ENCODE peak calls at places on chromosome 1, in nine cellular contexts. One of them, this sample, is unnamed.

GRCh38 chr1:63087966-63088365 is 234.4 kb upstream of the FOXD3 start:
- DNase-seq in ascending aorta: no peak
- DNase-seq in cardiac muscle cell: no peak
- DNase-seq in brain microvascular endothelial cell: peak; percentile 37
- DNase-seq in GM12864: no peak
- DNase-seq in endothelial cell: peak; percentile 63
- DNase-seq in psoas muscle: no peak
- DNase-seq in AG09319: no peak
- DNase-seq in D721Med: no peak
- DNase-seq in this sample: peak; percentile 71

GRCh38 chr1:236618507-236618906 is 14.2 kb upstream of the HEATR1 start:
- DNase-seq in ascending aorta: no peak
- DNase-seq in cardiac muscle cell: no peak
- DNase-seq in brain microvascular endothelial cell: no peak
- DNase-seq in GM12864: no peak
- DNase-seq in endothelial cell: no peak
- DNase-seq in psoas muscle: no peak
- DNase-seq in AG09319: no peak
- DNase-seq in D721Med: no peak
- DNase-seq in this sample: no peak

GRCh38 chr1:80218112-80218511 is 1211.6 kb upstream of the ADGRL4 start:
- DNase-seq in ascending aorta: no peak
- DNase-seq in cardiac muscle cell: peak; percentile 72
- DNase-seq in brain microvascular endothelial cell: peak; percentile 39
- DNase-seq in GM12864: peak; percentile 5
- DNase-seq in endothelial cell: peak; percentile 19
- DNase-seq in psoas muscle: no peak
- DNase-seq in AG09319: no peak
- DNase-seq in D721Med: no peak
- DNase-seq in this sample: no peak

GRCh38 chr1:155085504-155086181 is 7.0 kb downstream of the EFNA3 start:
- DNase-seq in ascending aorta: peak; percentile 88
- DNase-seq in cardiac muscle cell: peak; percentile 41
- DNase-seq in brain microvascular endothelial cell: peak; percentile 22
- DNase-seq in GM12864: no peak
- DNase-seq in endothelial cell: no peak
- DNase-seq in psoas muscle: peak; percentile 78
- DNase-seq in AG09319: no peak
- DNase-seq in D721Med: no peak
- DNase-seq in this sample: no peak

GRCh38 chr1:79044974-79045650 is 38.6 kb upstream of the ADGRL4 start:
- DNase-seq in ascending aorta: no peak
- DNase-seq in cardiac muscle cell: peak; percentile 77
- DNase-seq in brain microvascular endothelial cell: no peak
- DNase-seq in GM12864: no peak
- DNase-seq in endothelial cell: peak; percentile 8
- DNase-seq in psoas muscle: peak; percentile 41
- DNase-seq in AG09319: no peak
- DNase-seq in D721Med: no peak
- DNase-seq in this sample: no peak

GRCh38 chr1:233019921-233020320 is 69.5 kb downstream of the NTPCR start:
- DNase-seq in ascending aorta: no peak
- DNase-seq in cardiac muscle cell: no peak
- DNase-seq in brain microvascular endothelial cell: no peak
- DNase-seq in GM12864: no peak
- DNase-seq in endothelial cell: no peak
- DNase-seq in psoas muscle: no peak
- DNase-seq in AG09319: peak; percentile 39
- DNase-seq in D721Med: no peak
- DNase-seq in this sample: no peak

GRCh38 chr1:209657140-209657879 is 5.1 kb upstream of the LAMB3 start:
- DNase-seq in ascending aorta: no peak
- DNase-seq in cardiac muscle cell: no peak
- DNase-seq in brain microvascular endothelial cell: no peak
- DNase-seq in GM12864: no peak
- DNase-seq in endothelial cell: no peak
- DNase-seq in psoas muscle: no peak
- DNase-seq in AG09319: no peak
- DNase-seq in D721Med: no peak
- DNase-seq in this sample: no peak

GRCh38 chr1:30822966-30823581 is 65.5 kb upstream of the LAPTM5 start:
- DNase-seq in ascending aorta: no peak
- DNase-seq in cardiac muscle cell: peak; percentile 72
- DNase-seq in brain microvascular endothelial cell: no peak
- DNase-seq in GM12864: no peak
- DNase-seq in endothelial cell: no peak
- DNase-seq in psoas muscle: no peak
- DNase-seq in AG09319: no peak
- DNase-seq in D721Med: no peak
- DNase-seq in this sample: no peak

GRCh38 chr1:206438554-206438953 is 31.7 kb upstream of the IKBKE start:
- DNase-seq in ascending aorta: no peak
- DNase-seq in cardiac muscle cell: no peak
- DNase-seq in brain microvascular endothelial cell: no peak
- DNase-seq in GM12864: no peak
- DNase-seq in endothelial cell: no peak
- DNase-seq in psoas muscle: no peak
- DNase-seq in AG09319: no peak
- DNase-seq in D721Med: no peak
- DNase-seq in this sample: no peak

GRCh38 chr1:86388777-86389176 is 7.3 kb downstream of the ODF2L start:
- DNase-seq in ascending aorta: no peak
- DNase-seq in cardiac muscle cell: peak; percentile 24
- DNase-seq in brain microvascular endothelial cell: no peak
- DNase-seq in GM12864: no peak
- DNase-seq in endothelial cell: no peak
- DNase-seq in psoas muscle: no peak
- DNase-seq in AG09319: no peak
- DNase-seq in D721Med: no peak
- DNase-seq in this sample: no peak

GRCh38 chr1:150974580-150975478 is at the start of gene CERS2:
- DNase-seq in ascending aorta: peak; percentile 90
- DNase-seq in cardiac muscle cell: peak; percentile 87
- DNase-seq in brain microvascular endothelial cell: peak; percentile 62
- DNase-seq in GM12864: no peak
- DNase-seq in endothelial cell: peak; percentile 86
- DNase-seq in psoas muscle: peak; percentile 92
- DNase-seq in AG09319: peak; percentile 50
- DNase-seq in D721Med: peak; percentile 97
- DNase-seq in this sample: peak; percentile 68

GRCh38 chr1:153626929-153627796 is at the start of gene S100A13:
- DNase-seq in ascending aorta: peak; percentile 84
- DNase-seq in cardiac muscle cell: peak; percentile 97
- DNase-seq in brain microvascular endothelial cell: peak; percentile 94
- DNase-seq in GM12864: no peak
- DNase-seq in endothelial cell: peak; percentile 88
- DNase-seq in psoas muscle: peak; percentile 92
- DNase-seq in AG09319: peak; percentile 86
- DNase-seq in D721Med: no peak
- DNase-seq in this sample: peak; percentile 87

GRCh38 chr1:154759196-154759595 is 110.9 kb downstream of the KCNN3 start:
- DNase-seq in ascending aorta: peak; percentile 55
- DNase-seq in cardiac muscle cell: no peak
- DNase-seq in brain microvascular endothelial cell: no peak
- DNase-seq in GM12864: no peak
- DNase-seq in endothelial cell: no peak
- DNase-seq in psoas muscle: no peak
- DNase-seq in AG09319: no peak
- DNase-seq in D721Med: no peak
- DNase-seq in this sample: no peak

GRCh38 chr1:100921110-100921706 is 25.3 kb downstream of the SLC30A7 start:
- DNase-seq in ascending aorta: no peak
- DNase-seq in cardiac muscle cell: peak; percentile 70
- DNase-seq in brain microvascular endothelial cell: peak; percentile 23
- DNase-seq in GM12864: peak; percentile 29
- DNase-seq in endothelial cell: no peak
- DNase-seq in psoas muscle: no peak
- DNase-seq in AG09319: peak; percentile 30
- DNase-seq in D721Med: no peak
- DNase-seq in this sample: no peak

GRCh38 chr1:44637590-44638411 is 36.5 kb downstream of the TMEM53 start:
- DNase-seq in ascending aorta: no peak
- DNase-seq in cardiac muscle cell: no peak
- DNase-seq in brain microvascular endothelial cell: no peak
- DNase-seq in GM12864: no peak
- DNase-seq in endothelial cell: no peak
- DNase-seq in psoas muscle: no peak
- DNase-seq in AG09319: no peak
- DNase-seq in D721Med: no peak
- DNase-seq in this sample: no peak

GRCh38 chr1:117001254-117001927 is at the start of gene CD101:
- DNase-seq in ascending aorta: no peak
- DNase-seq in cardiac muscle cell: no peak
- DNase-seq in brain microvascular endothelial cell: no peak
- DNase-seq in GM12864: peak; percentile 84
- DNase-seq in endothelial cell: no peak
- DNase-seq in psoas muscle: no peak
- DNase-seq in AG09319: no peak
- DNase-seq in D721Med: no peak
- DNase-seq in this sample: no peak

GRCh38 chr1:182385885-182386853 is 5.4 kb downstream of the GLUL start:
- DNase-seq in ascending aorta: no peak
- DNase-seq in cardiac muscle cell: no peak
- DNase-seq in brain microvascular endothelial cell: no peak
- DNase-seq in GM12864: no peak
- DNase-seq in endothelial cell: no peak
- DNase-seq in psoas muscle: no peak
- DNase-seq in AG09319: no peak
- DNase-seq in D721Med: no peak
- DNase-seq in this sample: no peak

GRCh38 chr1:235822685-235823084 is 44.0 kb downstream of the LYST start:
- DNase-seq in ascending aorta: no peak
- DNase-seq in cardiac muscle cell: no peak
- DNase-seq in brain microvascular endothelial cell: no peak
- DNase-seq in GM12864: no peak
- DNase-seq in endothelial cell: no peak
- DNase-seq in psoas muscle: no peak
- DNase-seq in AG09319: peak; percentile 8
- DNase-seq in D721Med: no peak
- DNase-seq in this sample: no peak

GRCh38 chr1:229058111-229058551 is 212.8 kb upstream of the RAB4A start:
- DNase-seq in ascending aorta: no peak
- DNase-seq in cardiac muscle cell: no peak
- DNase-seq in brain microvascular endothelial cell: no peak
- DNase-seq in GM12864: no peak
- DNase-seq in endothelial cell: no peak
- DNase-seq in psoas muscle: no peak
- DNase-seq in AG09319: no peak
- DNase-seq in D721Med: no peak
- DNase-seq in this sample: no peak

GRCh38 chr1:39955547-39956539 is 898 bp downstream of the MFSD2A start:
- DNase-seq in ascending aorta: peak; percentile 68
- DNase-seq in cardiac muscle cell: peak; percentile 55
- DNase-seq in brain microvascular endothelial cell: peak; percentile 31
- DNase-seq in GM12864: peak; percentile 55
- DNase-seq in endothelial cell: no peak
- DNase-seq in psoas muscle: no peak
- DNase-seq in AG09319: no peak
- DNase-seq in D721Med: no peak
- DNase-seq in this sample: peak; percentile 31

GRCh38 chr1:164801791-164802572 is 243.0 kb downstream of the PBX1 start:
- DNase-seq in ascending aorta: no peak
- DNase-seq in cardiac muscle cell: peak; percentile 28
- DNase-seq in brain microvascular endothelial cell: no peak
- DNase-seq in GM12864: no peak
- DNase-seq in endothelial cell: no peak
- DNase-seq in psoas muscle: no peak
- DNase-seq in AG09319: no peak
- DNase-seq in D721Med: peak; percentile 39
- DNase-seq in this sample: no peak

GRCh38 chr1:221715321-221716169 is 26.3 kb downstream of the DUSP10 start:
- DNase-seq in ascending aorta: no peak
- DNase-seq in cardiac muscle cell: no peak
- DNase-seq in brain microvascular endothelial cell: no peak
- DNase-seq in GM12864: no peak
- DNase-seq in endothelial cell: no peak
- DNase-seq in psoas muscle: no peak
- DNase-seq in AG09319: no peak
- DNase-seq in D721Med: no peak
- DNase-seq in this sample: peak; percentile 4
- TF ChIP-seq CTCF in ascending aorta: no peak
- TF ChIP-seq CTCF in cardiac muscle cell: no peak
- TF ChIP-seq CTCF in brain microvascular endothelial cell: no peak
- TF ChIP-seq CTCF in GM12864: no peak
- TF ChIP-seq CTCF in endothelial cell: no peak
- TF ChIP-seq CTCF in psoas muscle: no peak
- TF ChIP-seq CTCF in AG09319: no peak
- TF ChIP-seq CTCF in D721Med: no peak
- TF ChIP-seq CTCF in this sample: no peak

DNA sequence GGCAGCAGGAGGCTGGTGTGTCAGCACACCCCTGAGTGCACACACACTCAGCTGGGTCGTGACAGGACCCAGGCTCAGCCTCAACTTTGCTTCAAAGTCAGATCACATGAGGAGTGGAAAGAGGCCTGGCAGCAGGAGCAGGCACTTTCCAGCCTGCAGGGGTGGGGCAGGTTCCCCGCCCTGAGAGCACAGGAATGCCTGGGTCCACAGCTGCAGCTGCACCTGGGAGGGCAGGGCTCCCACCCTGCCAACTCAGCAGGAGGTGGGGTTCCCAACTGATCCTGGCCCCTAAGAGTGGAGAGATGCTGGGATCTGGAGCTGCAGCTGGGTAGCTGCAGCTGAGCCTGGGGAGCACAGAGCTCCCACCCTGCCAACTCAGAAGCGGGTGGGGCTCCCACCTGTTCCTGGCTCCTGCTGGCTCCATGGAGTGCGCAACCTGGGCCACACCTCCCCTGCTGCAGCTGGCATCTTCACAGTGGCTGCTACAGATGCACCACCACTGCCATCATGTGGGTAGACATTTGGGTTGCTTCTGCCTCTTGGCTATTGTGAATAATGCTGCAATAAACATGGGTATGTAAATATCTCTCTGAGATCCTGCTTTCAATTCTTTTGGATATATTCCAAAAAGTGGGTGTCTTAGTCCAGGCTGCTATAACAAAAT is 415.4 kb downstream of the TTLL7 start:
- DNase-seq in ascending aorta: no peak
- DNase-seq in cardiac muscle cell: no peak
- DNase-seq in brain microvascular endothelial cell: no peak
- DNase-seq in GM12864: no peak
- DNase-seq in endothelial cell: no peak
- DNase-seq in psoas muscle: no peak
- DNase-seq in AG09319: peak; percentile 2
- DNase-seq in D721Med: no peak
- DNase-seq in this sample: no peak
- TF ChIP-seq CTCF in ascending aorta: peak; percentile 19
- TF ChIP-seq CTCF in cardiac muscle cell: no peak
- TF ChIP-seq CTCF in brain microvascular endothelial cell: no peak
- TF ChIP-seq CTCF in GM12864: peak; percentile 42
- TF ChIP-seq CTCF in endothelial cell: no peak
- TF ChIP-seq CTCF in psoas muscle: no peak
- TF ChIP-seq CTCF in AG09319: peak; percentile 45
- TF ChIP-seq CTCF in D721Med: peak; percentile 27
- TF ChIP-seq CTCF in this sample: peak; percentile 28

GRCh38 chr1:171850951-171851350 is 9.7 kb downstream of the DNM3 start:
- DNase-seq in ascending aorta: no peak
- DNase-seq in cardiac muscle cell: no peak
- DNase-seq in brain microvascular endothelial cell: no peak
- DNase-seq in GM12864: no peak
- DNase-seq in endothelial cell: no peak
- DNase-seq in psoas muscle: no peak
- DNase-seq in AG09319: no peak
- DNase-seq in D721Med: no peak
- DNase-seq in this sample: no peak
- TF ChIP-seq CTCF in ascending aorta: no peak
- TF ChIP-seq CTCF in cardiac muscle cell: no peak
- TF ChIP-seq CTCF in brain microvascular endothelial cell: no peak
- TF ChIP-seq CTCF in GM12864: peak; percentile 11
- TF ChIP-seq CTCF in endothelial cell: no peak
- TF ChIP-seq CTCF in psoas muscle: no peak
- TF ChIP-seq CTCF in AG09319: no peak
- TF ChIP-seq CTCF in D721Med: no peak
- TF ChIP-seq CTCF in this sample: no peak

GRCh38 chr1:207840380-207840779 is 70.5 kb downstream of the CD34 start:
- DNase-seq in ascending aorta: no peak
- DNase-seq in cardiac muscle cell: no peak
- DNase-seq in brain microvascular endothelial cell: no peak
- DNase-seq in GM12864: no peak
- DNase-seq in endothelial cell: no peak
- DNase-seq in psoas muscle: no peak
- DNase-seq in AG09319: no peak
- DNase-seq in D721Med: no peak
- DNase-seq in this sample: no peak
- TF ChIP-seq CTCF in ascending aorta: no peak
- TF ChIP-seq CTCF in cardiac muscle cell: no peak
- TF ChIP-seq CTCF in brain microvascular endothelial cell: peak; percentile 56
- TF ChIP-seq CTCF in GM12864: peak; percentile 21
- TF ChIP-seq CTCF in endothelial cell: no peak
- TF ChIP-seq CTCF in psoas muscle: peak; percentile 14
- TF ChIP-seq CTCF in AG09319: no peak
- TF ChIP-seq CTCF in D721Med: no peak
- TF ChIP-seq CTCF in this sample: no peak

This sample was measured in neural crest cell.